ENCODE peak calls at places on chromosomes 2 and 18, in six cellular contexts. One of them, this sample, is unnamed.

GRCh38 chr2:11446733-11447248 is 19.2 kb downstream of the E2F6 start:
- DNase-seq in CD8-positive, alpha-beta memory T cell: peak; percentile 8
- DNase-seq in GM12865: peak; percentile 71
- DNase-seq in hepatocyte: peak; percentile 78
- DNase-seq in Karpas-422: peak; percentile 77
- DNase-seq in right lobe of liver: no peak
- DNase-seq in this sample: no peak

GRCh38 chr2:159713691-159714585 is 1.6 kb downstream of the MARCHF7 start:
- DNase-seq in hepatocyte: no peak
- DNase-seq in GM12865: no peak
- DNase-seq in right lobe of liver: no peak
- DNase-seq in Karpas-422: peak; percentile 49
- DNase-seq in CD8-positive, alpha-beta memory T cell: no peak
- DNase-seq in this sample: no peak

GRCh38 chr2:42878581-42878980 is 86.2 kb upstream of the HAAO start:
- DNase-seq in Karpas-422: no peak
- DNase-seq in GM12865: peak; percentile 9
- DNase-seq in CD8-positive, alpha-beta memory T cell: no peak
- DNase-seq in right lobe of liver: no peak
- DNase-seq in hepatocyte: no peak
- DNase-seq in this sample: no peak

GRCh38 chr2:67571785-67572718 is 174.9 kb downstream of the ETAA1 start:
- DNase-seq in Karpas-422: no peak
- DNase-seq in hepatocyte: peak; percentile 35
- DNase-seq in CD8-positive, alpha-beta memory T cell: no peak
- DNase-seq in right lobe of liver: no peak
- DNase-seq in GM12865: no peak
- DNase-seq in this sample: no peak

GRCh38 chr18:58960946-58961722 is 96.5 kb downstream of the ZNF532 start:
- DNase-seq in CD8-positive, alpha-beta memory T cell: no peak
- DNase-seq in GM12865: no peak
- DNase-seq in right lobe of liver: no peak
- DNase-seq in Karpas-422: peak; percentile 74
- DNase-seq in hepatocyte: no peak
- DNase-seq in this sample: no peak

GRCh38 chr2:64330691-64331429 is 123.1 kb upstream of the LGALSL start:
- DNase-seq in Karpas-422: peak; percentile 95
- DNase-seq in hepatocyte: peak; percentile 95
- DNase-seq in right lobe of liver: peak; percentile 73
- DNase-seq in CD8-positive, alpha-beta memory T cell: peak; percentile 74
- DNase-seq in GM12865: peak; percentile 92
- DNase-seq in this sample: peak; percentile 79

GRCh38 chr2:197011777-197012641 is 85.5 kb upstream of the PGAP1 start:
- DNase-seq in GM12865: peak; percentile 56
- DNase-seq in Karpas-422: peak; percentile 77
- DNase-seq in right lobe of liver: no peak
- DNase-seq in hepatocyte: peak; percentile 73
- DNase-seq in CD8-positive, alpha-beta memory T cell: no peak
- DNase-seq in this sample: peak; percentile 70

GRCh38 chr2:68594041-68594440 is 49.3 kb upstream of the PROKR1 start:
- DNase-seq in GM12865: no peak
- DNase-seq in CD8-positive, alpha-beta memory T cell: no peak
- DNase-seq in right lobe of liver: no peak
- DNase-seq in Karpas-422: no peak
- DNase-seq in hepatocyte: no peak
- DNase-seq in this sample: no peak

GRCh38 chr2:61210332-61210981 is 48.5 kb downstream of the C2orf74 start:
- DNase-seq in GM12865: no peak
- DNase-seq in hepatocyte: peak; percentile 32
- DNase-seq in Karpas-422: no peak
- DNase-seq in right lobe of liver: no peak
- DNase-seq in CD8-positive, alpha-beta memory T cell: no peak
- DNase-seq in this sample: no peak

GRCh38 chr2:128366746-128367511 is 48.3 kb upstream of the HS6ST1 start:
- DNase-seq in GM12865: no peak
- DNase-seq in hepatocyte: no peak
- DNase-seq in Karpas-422: no peak
- DNase-seq in CD8-positive, alpha-beta memory T cell: no peak
- DNase-seq in right lobe of liver: no peak
- DNase-seq in this sample: no peak

GRCh38 chr2:229206548-229206947 is 64.5 kb downstream of the PID1 start:
- DNase-seq in GM12865: no peak
- DNase-seq in hepatocyte: no peak
- DNase-seq in right lobe of liver: peak; percentile 56
- DNase-seq in CD8-positive, alpha-beta memory T cell: no peak
- DNase-seq in Karpas-422: no peak
- DNase-seq in this sample: no peak

GRCh38 chr2:132757676-132758075 is 87.7 kb upstream of the LYPD1 start:
- DNase-seq in Karpas-422: no peak
- DNase-seq in GM12865: peak; percentile 29
- DNase-seq in CD8-positive, alpha-beta memory T cell: no peak
- DNase-seq in right lobe of liver: no peak
- DNase-seq in hepatocyte: no peak
- DNase-seq in this sample: no peak

GRCh38 chr18:53380063-53380639 is 844.3 kb downstream of the MBD2 start:
- DNase-seq in GM12865: peak; percentile 60
- DNase-seq in Karpas-422: peak; percentile 75
- DNase-seq in right lobe of liver: no peak
- DNase-seq in CD8-positive, alpha-beta memory T cell: no peak
- DNase-seq in hepatocyte: peak; percentile 57
- DNase-seq in this sample: peak; percentile 71

GRCh38 chr2:2859164-2859563 is 518.5 kb downstream of the EIPR1 start:
- DNase-seq in CD8-positive, alpha-beta memory T cell: no peak
- DNase-seq in hepatocyte: no peak
- DNase-seq in GM12865: no peak
- DNase-seq in Karpas-422: no peak
- DNase-seq in right lobe of liver: peak; percentile 6
- DNase-seq in this sample: no peak

GRCh38 chr2:108403494-108403893 is 25.7 kb downstream of the SULT1C4 start:
- DNase-seq in GM12865: no peak
- DNase-seq in hepatocyte: peak; percentile 30
- DNase-seq in CD8-positive, alpha-beta memory T cell: no peak
- DNase-seq in Karpas-422: no peak
- DNase-seq in right lobe of liver: no peak
- DNase-seq in this sample: no peak

GRCh38 chr18:65937180-65937579 is 186.4 kb downstream of the CDH7 start:
- DNase-seq in hepatocyte: no peak
- DNase-seq in GM12865: no peak
- DNase-seq in CD8-positive, alpha-beta memory T cell: no peak
- DNase-seq in Karpas-422: no peak
- DNase-seq in right lobe of liver: no peak
- DNase-seq in this sample: no peak

GRCh38 chr2:136874258-136874657 is 108.9 kb downstream of the THSD7B start:
- DNase-seq in Karpas-422: peak; percentile 73
- DNase-seq in CD8-positive, alpha-beta memory T cell: no peak
- DNase-seq in hepatocyte: peak; percentile 36
- DNase-seq in GM12865: peak; percentile 21
- DNase-seq in right lobe of liver: no peak
- DNase-seq in this sample: peak; percentile 32

GRCh38 chr2:66538291-66538690 is 103.4 kb downstream of the MEIS1 start:
- DNase-seq in right lobe of liver: no peak
- DNase-seq in hepatocyte: no peak
- DNase-seq in CD8-positive, alpha-beta memory T cell: no peak
- DNase-seq in GM12865: no peak
- DNase-seq in Karpas-422: no peak
- DNase-seq in this sample: no peak

GRCh38 chr2:233584210-233584609 is 17.6 kb upstream of the USP40 start:
- DNase-seq in hepatocyte: no peak
- DNase-seq in right lobe of liver: no peak
- DNase-seq in GM12865: no peak
- DNase-seq in CD8-positive, alpha-beta memory T cell: no peak
- DNase-seq in Karpas-422: no peak
- DNase-seq in this sample: no peak

GRCh38 chr2:106277426-106277825 is 83.3 kb upstream of the UXS1 start:
- DNase-seq in hepatocyte: no peak
- DNase-seq in Karpas-422: no peak
- DNase-seq in GM12865: no peak
- DNase-seq in right lobe of liver: no peak
- DNase-seq in CD8-positive, alpha-beta memory T cell: no peak
- DNase-seq in this sample: no peak

GRCh38 chr2:60516383-60516811 is 37.1 kb downstream of the BCL11A start:
- DNase-seq in hepatocyte: peak; percentile 56
- DNase-seq in Karpas-422: no peak
- DNase-seq in right lobe of liver: no peak
- DNase-seq in GM12865: no peak
- DNase-seq in CD8-positive, alpha-beta memory T cell: no peak
- DNase-seq in this sample: no peak

GRCh38 chr2:15770148-15770547 is 170.2 kb upstream of the MYCN start:
- DNase-seq in right lobe of liver: no peak
- DNase-seq in GM12865: no peak
- DNase-seq in Karpas-422: no peak
- DNase-seq in hepatocyte: no peak
- DNase-seq in CD8-positive, alpha-beta memory T cell: no peak
- DNase-seq in this sample: no peak

GRCh38 chr2:138676654-138677053 is 103.5 kb downstream of the NXPH2 start:
- DNase-seq in Karpas-422: no peak
- DNase-seq in right lobe of liver: no peak
- DNase-seq in GM12865: no peak
- DNase-seq in hepatocyte: no peak
- DNase-seq in CD8-positive, alpha-beta memory T cell: no peak
- DNase-seq in this sample: no peak

GRCh38 chr2:26590439-26590838 is 50.7 kb downstream of the CIB4 start:
- DNase-seq in hepatocyte: no peak
- DNase-seq in GM12865: no peak
- DNase-seq in right lobe of liver: no peak
- DNase-seq in Karpas-422: peak; percentile 49
- DNase-seq in CD8-positive, alpha-beta memory T cell: no peak
- DNase-seq in this sample: no peak
- H3K4me3 ChIP-seq in hepatocyte: no peak overlapping the region
- H3K4me3 ChIP-seq in GM12865: no peak overlapping the region
- H3K4me3 ChIP-seq in right lobe of liver: no peak overlapping the region
- H3K4me3 ChIP-seq in Karpas-422: no peak overlapping the region
- H3K4me3 ChIP-seq in CD8-positive, alpha-beta memory T cell: no peak overlapping the region
- H3K4me3 ChIP-seq in this sample: no peak overlapping the region

GRCh38 chr18:74456017-74456408 is 1.1 kb downstream of the DIPK1C start:
- DNase-seq in hepatocyte: no peak
- DNase-seq in GM12865: no peak
- DNase-seq in right lobe of liver: no peak
- DNase-seq in Karpas-422: no peak
- DNase-seq in CD8-positive, alpha-beta memory T cell: no peak
- DNase-seq in this sample: no peak
- H3K4me3 ChIP-seq in hepatocyte: peak overlapping the region; percentile 4
- H3K4me3 ChIP-seq in GM12865: no peak overlapping the region
- H3K4me3 ChIP-seq in right lobe of liver: no peak overlapping the region
- H3K4me3 ChIP-seq in Karpas-422: no peak overlapping the region
- H3K4me3 ChIP-seq in CD8-positive, alpha-beta memory T cell: no peak overlapping the region
- H3K4me3 ChIP-seq in this sample: no peak overlapping the region

GRCh38 chr2:174329157-174329715 is 5.5 kb upstream of the SP9 start:
- DNase-seq in GM12865: no peak
- DNase-seq in Karpas-422: no peak
- DNase-seq in CD8-positive, alpha-beta memory T cell: no peak
- DNase-seq in right lobe of liver: no peak
- DNase-seq in hepatocyte: no peak
- DNase-seq in this sample: no peak
- H3K4me3 ChIP-seq in GM12865: no peak overlapping the region
- H3K4me3 ChIP-seq in Karpas-422: no peak overlapping the region
- H3K4me3 ChIP-seq in CD8-positive, alpha-beta memory T cell: no peak overlapping the region
- H3K4me3 ChIP-seq in right lobe of liver: no peak overlapping the region
- H3K4me3 ChIP-seq in hepatocyte: no peak overlapping the region
- H3K4me3 ChIP-seq in this sample: no peak overlapping the region

DNA sequence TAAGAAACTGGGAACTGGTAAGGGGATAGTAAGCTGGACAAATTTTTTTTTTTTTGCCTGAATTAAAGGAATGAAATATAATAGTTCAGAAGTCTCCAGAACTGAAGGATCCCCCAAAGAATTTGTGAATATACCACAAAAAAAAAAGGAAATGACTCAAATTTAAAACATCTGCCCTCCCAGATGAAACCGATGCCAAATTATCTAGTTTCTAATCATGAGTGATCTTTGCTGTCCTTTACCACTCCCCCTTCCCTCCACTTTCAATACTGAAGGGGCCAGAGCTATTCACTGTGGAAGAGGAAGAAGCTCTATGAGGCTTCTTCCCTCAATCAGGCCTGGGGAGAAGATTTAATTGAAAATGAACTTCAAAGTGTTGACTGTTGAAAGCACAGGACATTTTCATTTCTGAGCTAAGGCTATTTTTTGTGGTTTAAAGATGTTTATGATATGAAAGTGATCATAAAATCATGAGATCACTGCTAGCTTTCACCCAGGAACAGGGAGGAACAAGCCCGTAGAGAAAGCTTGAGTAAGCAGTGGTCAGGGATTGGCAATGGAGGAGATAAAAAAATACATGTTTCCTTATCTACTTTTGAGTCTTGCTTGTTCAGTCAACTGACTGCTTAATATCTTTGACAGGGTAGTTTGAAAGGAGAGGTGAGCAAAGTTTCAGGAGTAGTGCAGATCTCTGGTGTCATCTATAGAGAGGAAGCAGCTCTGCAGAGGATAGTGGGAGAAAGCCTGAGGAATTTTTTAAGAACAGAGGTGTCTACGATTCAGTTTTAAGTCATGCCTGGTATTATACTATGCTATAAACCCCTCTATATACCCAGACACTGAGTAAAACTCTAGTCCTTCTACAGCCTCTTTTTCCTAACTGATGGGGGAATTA is 409.5 kb upstream of the FIGN start:
- DNase-seq in Karpas-422: no peak
- DNase-seq in right lobe of liver: no peak
- DNase-seq in hepatocyte: no peak
- DNase-seq in GM12865: peak; percentile 3
- DNase-seq in CD8-positive, alpha-beta memory T cell: no peak
- DNase-seq in this sample: no peak
- H3K4me3 ChIP-seq in Karpas-422: no peak overlapping the region
- H3K4me3 ChIP-seq in right lobe of liver: no peak overlapping the region
- H3K4me3 ChIP-seq in hepatocyte: no peak overlapping the region
- H3K4me3 ChIP-seq in GM12865: no peak overlapping the region
- H3K4me3 ChIP-seq in CD8-positive, alpha-beta memory T cell: no peak overlapping the region
- H3K4me3 ChIP-seq in this sample: no peak overlapping the region

DNA sequence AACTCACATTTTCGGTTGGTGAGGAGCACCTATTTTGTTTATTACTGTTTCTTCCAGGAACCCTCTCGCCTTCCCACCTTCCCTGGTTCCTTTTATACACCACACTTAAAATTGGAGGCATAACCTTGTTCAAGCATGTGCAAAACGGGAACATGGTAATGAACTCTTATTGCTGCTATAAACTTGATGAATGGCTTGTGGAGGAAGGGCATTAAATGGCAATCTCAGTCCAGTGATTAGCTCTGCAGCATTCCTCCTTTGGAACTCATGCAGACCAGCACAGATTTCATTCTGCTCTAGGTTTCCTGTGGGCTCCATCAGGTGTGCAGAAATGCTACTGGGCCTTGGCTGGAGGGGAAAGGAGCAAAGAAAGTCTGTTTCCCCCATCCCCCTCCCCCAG is 110.0 kb downstream of the FSHR start:
- DNase-seq in right lobe of liver: no peak
- DNase-seq in CD8-positive, alpha-beta memory T cell: no peak
- DNase-seq in GM12865: no peak
- DNase-seq in Karpas-422: no peak
- DNase-seq in hepatocyte: no peak
- DNase-seq in this sample: no peak
- H3K4me3 ChIP-seq in right lobe of liver: no peak overlapping the region
- H3K4me3 ChIP-seq in CD8-positive, alpha-beta memory T cell: no peak overlapping the region
- H3K4me3 ChIP-seq in GM12865: no peak overlapping the region
- H3K4me3 ChIP-seq in Karpas-422: no peak overlapping the region
- H3K4me3 ChIP-seq in hepatocyte: no peak overlapping the region
- H3K4me3 ChIP-seq in this sample: no peak overlapping the region

GRCh38 chr18:3624546-3624817 is 174.5 kb downstream of the TGIF1 start:
- DNase-seq in Karpas-422: no peak
- DNase-seq in right lobe of liver: no peak
- DNase-seq in GM12865: no peak
- DNase-seq in hepatocyte: no peak
- DNase-seq in CD8-positive, alpha-beta memory T cell: no peak
- DNase-seq in this sample: no peak
- H3K4me3 ChIP-seq in Karpas-422: no peak overlapping the region
- H3K4me3 ChIP-seq in right lobe of liver: no peak overlapping the region
- H3K4me3 ChIP-seq in GM12865: no peak overlapping the region
- H3K4me3 ChIP-seq in hepatocyte: no peak overlapping the region
- H3K4me3 ChIP-seq in CD8-positive, alpha-beta memory T cell: no peak overlapping the region
- H3K4me3 ChIP-seq in this sample: no peak overlapping the region

This sample was measured in Jurkat, Clone E6-1.